ENCODE peak calls at places on chromosomes 6 and 20, in five cellular contexts. One of them, this sample, is unnamed.
A peak's percentile ranks its signal among the peaks of the same experiment; 100 is the strongest.

GRCh38 chr6:5532941-5533340 is 271.6 kb downstream of the FARS2 start:
- DNase-seq in glutamatergic neuron: no peak
- DNase-seq in IMR-90: no peak
- DNase-seq in AG10803: no peak
- DNase-seq in H9: no peak
- DNase-seq in this sample: no peak

GRCh38 chr6:32970413-32971244 is 2.2 kb downstream of the BRD2 start:
- DNase-seq in glutamatergic neuron: peak; percentile 87
- DNase-seq in AG10803: peak; percentile 94
- DNase-seq in H9: peak; percentile 80
- DNase-seq in IMR-90: peak; percentile 90
- DNase-seq in this sample: peak; percentile 92

GRCh38 chr6:37303891-37304503 is 46.1 kb upstream of the TMEM217 start:
- DNase-seq in glutamatergic neuron: peak; percentile 40
- DNase-seq in IMR-90: peak; percentile 60
- DNase-seq in AG10803: peak; percentile 54
- DNase-seq in H9: no peak
- DNase-seq in this sample: peak; percentile 64

GRCh38 chr20:8782804-8783203 is 286.1 kb upstream of the PLCB4 start:
- DNase-seq in H9: no peak
- DNase-seq in IMR-90: peak; percentile 43
- DNase-seq in AG10803: peak; percentile 86
- DNase-seq in glutamatergic neuron: no peak
- DNase-seq in this sample: peak; percentile 86

GRCh38 chr6:118705799-118706481 is 54.5 kb upstream of the CEP85L start:
- DNase-seq in glutamatergic neuron: no peak
- DNase-seq in AG10803: peak; percentile 82
- DNase-seq in IMR-90: peak; percentile 36
- DNase-seq in H9: peak; percentile 64
- DNase-seq in this sample: peak; percentile 55

GRCh38 chr6:156862711-156863110 is 85.5 kb downstream of the ARID1B start:
- DNase-seq in AG10803: no peak
- DNase-seq in glutamatergic neuron: no peak
- DNase-seq in IMR-90: no peak
- DNase-seq in H9: no peak
- DNase-seq in this sample: no peak

GRCh38 chr6:122452509-122452908 is 19.1 kb downstream of the SERINC1 start:
- DNase-seq in IMR-90: no peak
- DNase-seq in H9: no peak
- DNase-seq in glutamatergic neuron: no peak
- DNase-seq in AG10803: no peak
- DNase-seq in this sample: no peak

GRCh38 chr6:12870033-12870432 is 153.5 kb downstream of the PHACTR1 start:
- DNase-seq in AG10803: no peak
- DNase-seq in H9: no peak
- DNase-seq in glutamatergic neuron: no peak
- DNase-seq in IMR-90: no peak
- DNase-seq in this sample: no peak

GRCh38 chr6:136510782-136511181 is 39.4 kb downstream of the MAP7 start:
- DNase-seq in IMR-90: no peak
- DNase-seq in glutamatergic neuron: no peak
- DNase-seq in AG10803: no peak
- DNase-seq in H9: no peak
- DNase-seq in this sample: no peak

GRCh38 chr20:37378785-37379598 is 33.1 kb downstream of the SRC start:
- DNase-seq in AG10803: peak; percentile 19
- DNase-seq in glutamatergic neuron: no peak
- DNase-seq in H9: no peak
- DNase-seq in IMR-90: peak; percentile 67
- DNase-seq in this sample: peak; percentile 47

GRCh38 chr20:37915800-37916570 is 13.1 kb downstream of the VSTM2L start:
- DNase-seq in AG10803: no peak
- DNase-seq in glutamatergic neuron: peak; percentile 54
- DNase-seq in IMR-90: no peak
- DNase-seq in H9: peak; percentile 65
- DNase-seq in this sample: no peak

GRCh38 chr6:85593438-85594196 is at the start of gene SNX14:
- DNase-seq in IMR-90: peak; percentile 94
- DNase-seq in glutamatergic neuron: peak; percentile 90
- DNase-seq in AG10803: peak; percentile 94
- DNase-seq in H9: peak; percentile 82
- DNase-seq in this sample: peak; percentile 96

GRCh38 chr6:141451508-141452353 is 681.0 kb upstream of the GJE1 start:
- DNase-seq in IMR-90: peak; percentile 83
- DNase-seq in H9: no peak
- DNase-seq in glutamatergic neuron: no peak
- DNase-seq in AG10803: peak; percentile 92
- DNase-seq in this sample: peak; percentile 74

GRCh38 chr6:15509335-15509933 is 153.4 kb downstream of the DTNBP1 start:
- DNase-seq in H9: no peak
- DNase-seq in glutamatergic neuron: no peak
- DNase-seq in AG10803: no peak
- DNase-seq in IMR-90: peak; percentile 39
- DNase-seq in this sample: no peak
- TF ChIP-seq CTCF in H9: no peak
- TF ChIP-seq CTCF in glutamatergic neuron: no peak
- TF ChIP-seq CTCF in AG10803: no peak
- TF ChIP-seq CTCF in IMR-90: no peak
- TF ChIP-seq CTCF in this sample: no peak

GRCh38 chr6:52407467-52407866 is 12.7 kb upstream of the EFHC1 start:
- DNase-seq in IMR-90: peak; percentile 61
- DNase-seq in H9: no peak
- DNase-seq in AG10803: peak; percentile 63
- DNase-seq in glutamatergic neuron: no peak
- DNase-seq in this sample: peak; percentile 73
- TF ChIP-seq CTCF in IMR-90: peak; percentile 64
- TF ChIP-seq CTCF in H9: peak; percentile 71
- TF ChIP-seq CTCF in AG10803: peak; percentile 74
- TF ChIP-seq CTCF in glutamatergic neuron: peak; percentile 36
- TF ChIP-seq CTCF in this sample: peak; percentile 60

GRCh38 chr20:17723301-17723691 is 23.5 kb downstream of the BANF2 start:
- DNase-seq in glutamatergic neuron: no peak
- DNase-seq in IMR-90: no peak
- DNase-seq in AG10803: no peak
- DNase-seq in H9: no peak
- DNase-seq in this sample: no peak

GRCh38 chr20:17720755-17721154 is 21.0 kb downstream of the BANF2 start:
- DNase-seq in glutamatergic neuron: no peak
- DNase-seq in H9: no peak
- DNase-seq in AG10803: no peak
- DNase-seq in IMR-90: no peak
- DNase-seq in this sample: no peak

GRCh38 chr20:17721802-17722486 is 22.2 kb downstream of the BANF2 start:
- DNase-seq in IMR-90: no peak
- DNase-seq in glutamatergic neuron: no peak
- DNase-seq in H9: no peak
- DNase-seq in AG10803: no peak
- DNase-seq in this sample: peak; percentile 5

GRCh38 chr20:17725094-17725835 is 25.5 kb downstream of the BANF2 start:
- DNase-seq in AG10803: no peak
- DNase-seq in H9: no peak
- DNase-seq in glutamatergic neuron: no peak
- DNase-seq in IMR-90: no peak
- DNase-seq in this sample: no peak

DNA sequence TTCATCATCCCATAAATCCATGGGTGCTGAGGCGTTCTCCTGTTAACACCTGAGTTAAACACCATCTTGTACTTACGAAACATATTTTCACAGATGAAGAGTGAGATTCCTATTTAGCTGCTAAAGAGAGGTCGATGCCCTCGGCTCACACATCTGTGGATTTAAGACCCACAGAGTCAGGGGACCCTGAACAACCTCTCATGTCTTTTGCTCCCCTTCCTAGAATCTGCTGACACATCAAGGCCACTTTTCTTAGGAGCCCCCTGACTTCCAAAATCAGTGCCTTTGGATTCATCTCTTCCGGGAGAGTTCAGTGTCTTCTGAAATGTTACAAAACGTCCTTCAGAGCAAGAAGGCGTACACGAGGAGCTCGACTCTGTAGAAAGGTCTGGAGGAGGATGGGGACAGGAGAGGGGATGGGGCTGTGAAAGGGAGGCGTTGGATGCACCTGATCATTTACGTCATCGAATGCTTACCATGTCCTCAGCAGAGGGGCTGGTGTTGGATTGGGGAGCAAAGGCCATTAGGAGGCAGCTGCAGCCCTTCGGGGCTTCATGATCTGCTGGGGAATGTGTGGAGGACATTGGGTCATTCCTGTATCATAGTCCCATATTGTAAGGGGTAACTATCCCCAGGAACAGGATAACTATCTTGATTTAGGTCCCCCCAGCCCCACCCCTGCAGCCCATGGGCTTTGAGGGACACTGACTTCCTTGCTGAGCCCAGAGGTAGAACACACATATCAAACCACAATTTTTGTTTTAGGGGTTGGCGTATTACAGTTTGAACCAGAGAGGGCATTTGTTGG is 22.9 kb downstream of the BANF2 start:
- DNase-seq in H9: no peak
- DNase-seq in glutamatergic neuron: no peak
- DNase-seq in AG10803: no peak
- DNase-seq in IMR-90: no peak
- DNase-seq in this sample: no peak
- TF ChIP-seq CTCF in H9: no peak
- TF ChIP-seq CTCF in glutamatergic neuron: no peak
- TF ChIP-seq CTCF in AG10803: no peak
- TF ChIP-seq CTCF in IMR-90: no peak
- TF ChIP-seq CTCF in this sample: no peak

DNA sequence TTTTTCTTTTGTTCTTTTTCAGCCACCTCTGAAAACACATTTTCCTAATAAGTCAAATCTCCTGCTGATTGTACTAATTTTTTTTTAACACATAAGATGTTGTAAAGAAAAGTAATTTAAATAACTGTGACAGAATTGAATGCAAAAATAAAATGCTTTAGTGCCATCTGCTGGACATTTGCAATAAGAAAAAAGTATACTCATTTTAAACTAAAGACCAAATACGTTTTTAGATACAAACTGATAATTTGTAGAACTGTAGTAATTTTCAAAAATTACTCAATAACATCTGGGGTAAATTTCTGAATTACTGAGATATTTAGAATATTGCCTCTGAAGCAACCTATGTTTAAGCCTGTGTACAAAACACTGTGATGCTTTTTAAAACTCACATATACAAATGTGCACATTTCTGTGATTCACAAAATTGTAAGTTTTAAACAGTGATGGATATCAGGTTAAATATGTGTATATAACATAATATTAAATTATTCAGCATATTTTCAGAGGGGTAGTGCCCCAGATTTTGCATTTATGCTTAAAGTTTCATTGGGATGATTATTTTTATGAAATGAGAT is 198.7 kb downstream of the RIMS1 start:
- DNase-seq in glutamatergic neuron: no peak
- DNase-seq in IMR-90: peak; percentile 18
- DNase-seq in H9: no peak
- DNase-seq in AG10803: peak; percentile 34
- DNase-seq in this sample: peak; percentile 48
- TF ChIP-seq CTCF in glutamatergic neuron: peak; percentile 72
- TF ChIP-seq CTCF in IMR-90: peak; percentile 57
- TF ChIP-seq CTCF in H9: peak; percentile 79
- TF ChIP-seq CTCF in AG10803: peak; percentile 53
- TF ChIP-seq CTCF in this sample: peak; percentile 40

DNA sequence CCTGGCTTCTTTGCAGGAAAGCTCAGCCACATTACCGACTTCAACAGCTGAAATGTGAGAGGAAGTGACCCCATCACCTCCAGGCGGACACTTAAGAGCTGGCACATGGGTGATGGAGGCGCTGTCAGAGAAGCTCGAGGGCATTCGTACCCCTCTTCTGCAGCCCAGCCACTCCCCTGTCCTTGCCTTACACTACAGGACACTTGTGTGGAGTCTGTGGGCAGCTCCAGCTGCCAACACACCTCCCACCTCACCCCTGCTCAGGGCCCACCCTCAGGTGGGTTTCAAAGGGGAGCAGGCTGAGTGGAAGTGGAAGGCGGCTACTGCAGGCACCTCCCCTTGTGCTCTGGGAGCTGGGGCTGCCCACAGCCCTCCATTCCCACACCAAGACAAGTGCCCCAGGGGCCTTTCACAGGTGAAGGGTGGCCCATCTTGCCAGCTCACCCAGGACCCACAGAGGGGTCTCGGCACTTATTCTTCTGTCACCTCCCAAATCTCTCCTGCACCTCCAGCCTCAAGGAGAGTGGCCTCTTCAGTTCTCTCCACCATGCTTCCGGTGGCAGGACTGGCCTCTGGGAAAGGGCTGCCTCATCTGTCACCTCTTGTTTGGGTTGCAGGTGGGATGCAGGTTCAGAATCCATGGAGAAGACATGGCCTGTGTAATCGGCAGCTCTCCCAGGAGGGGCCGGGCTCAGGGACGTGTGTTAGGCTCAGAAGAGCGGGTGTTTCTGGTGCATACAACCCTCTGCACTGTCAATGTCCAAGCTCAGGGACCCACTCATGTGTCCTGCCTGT is 49.8 kb downstream of the IRF4 start:
- DNase-seq in AG10803: no peak
- DNase-seq in IMR-90: no peak
- DNase-seq in H9: no peak
- DNase-seq in glutamatergic neuron: no peak
- DNase-seq in this sample: no peak
- TF ChIP-seq CTCF in AG10803: no peak
- TF ChIP-seq CTCF in IMR-90: no peak
- TF ChIP-seq CTCF in H9: no peak
- TF ChIP-seq CTCF in glutamatergic neuron: no peak
- TF ChIP-seq CTCF in this sample: no peak

GRCh38 chr6:18392346-18392877 is 5.3 kb downstream of the RNF144B start:
- DNase-seq in IMR-90: no peak
- DNase-seq in AG10803: no peak
- DNase-seq in H9: no peak
- DNase-seq in glutamatergic neuron: no peak
- DNase-seq in this sample: no peak
- TF ChIP-seq CTCF in IMR-90: no peak
- TF ChIP-seq CTCF in AG10803: no peak
- TF ChIP-seq CTCF in H9: peak; percentile 42
- TF ChIP-seq CTCF in glutamatergic neuron: no peak
- TF ChIP-seq CTCF in this sample: no peak

This sample was measured in fibroblast of the aortic adventitia.